ENCODE peak calls at places on chromosomes 1 and 21, in eight cellular contexts. L, E, K, J, B, R, Q and C are unnamed samples.

GRCh38 chr1:94327001-94327685 is 89.8 kb upstream of the ARHGAP29 start:
- DNase-seq in L (peak; percentile 47), E (no peak), K (no peak), J (peak; percentile 29), B (peak; percentile 71), R (peak; percentile 43), Q (no peak), C (peak; percentile 67)

GRCh38 chr1:16183157-16183556 is 27.3 kb upstream of the EPHA2 start:
- DNase-seq in L (peak; percentile 73), E (no peak), K (no peak), J (no peak), B (peak; percentile 61), R (peak; percentile 87), Q (no peak), C (peak; percentile 98)

GRCh38 chr1:6243993-6244392 is at the start of gene HES3:
- DNase-seq in L (no peak), E (no peak), K (no peak), J (no peak), B (no peak), R (no peak), Q (no peak), C (no peak)

GRCh38 chr1:215292906-215293305 is 210.4 kb downstream of the KCNK2 start:
- DNase-seq in L (no peak), E (no peak), K (no peak), J (no peak), B (no peak), R (no peak), Q (no peak), C (no peak)

GRCh38 chr1:108183301-108183700 is 16.8 kb downstream of the SLC25A24 start:
- DNase-seq in L (no peak), E (no peak), K (no peak), J (no peak), B (no peak), R (no peak), Q (no peak), C (no peak)

GRCh38 chr21:45592208-45592619 is 50.0 kb upstream of the SLC19A1 start:
- DNase-seq in L (no peak), E (peak; percentile 72), K (peak; percentile 53), J (no peak), B (no peak), R (no peak), Q (peak; percentile 58), C (no peak)

GRCh38 chr21:41302976-41303375 is 13.6 kb upstream of the FAM3B start:
- DNase-seq in L (no peak), E (no peak), K (no peak), J (no peak), B (no peak), R (no peak), Q (no peak), C (peak; percentile 11)

GRCh38 chr1:228274452-228275153 is 66.8 kb downstream of the OBSCN start:
- DNase-seq in L (no peak), E (no peak), K (no peak), J (no peak), B (no peak), R (no peak), Q (no peak), C (no peak)

GRCh38 chr1:99726407-99726806 is 40.0 kb downstream of the FRRS1 start:
- DNase-seq in L (no peak), E (no peak), K (no peak), J (no peak), B (no peak), R (no peak), Q (no peak), C (no peak)

GRCh38 chr21:37202221-37202805 is 64.8 kb downstream of the VPS26C start:
- DNase-seq in L (no peak), E (no peak), K (no peak), J (no peak), B (no peak), R (no peak), Q (no peak), C (no peak)

GRCh38 chr1:32486463-32487113 is 21.7 kb downstream of the ZBTB8B start:
- DNase-seq in L (no peak), E (no peak), K (no peak), J (no peak), B (no peak), R (no peak), Q (no peak), C (no peak)

GRCh38 chr1:231929311-231929710 is 302.7 kb downstream of the DISC1 start:
- DNase-seq in L (no peak), E (no peak), K (no peak), J (no peak), B (peak; percentile 75), R (no peak), Q (no peak), C (peak; percentile 52)

GRCh38 chr1:183205196-183205781 is 19.2 kb downstream of the LAMC2 start:
- DNase-seq in L (peak; percentile 70), E (no peak), K (no peak), J (no peak), B (peak; percentile 96), R (no peak), Q (no peak), C (peak; percentile 78)

GRCh38 chr1:27572019-27572678 is 31.8 kb downstream of the AHDC1 start:
- DNase-seq in L (no peak), E (no peak), K (no peak), J (no peak), B (no peak), R (no peak), Q (no peak), C (no peak)

GRCh38 chr1:61561666-61562065 is 163.3 kb downstream of the TM2D1 start:
- DNase-seq in L (no peak), E (no peak), K (no peak), J (no peak), B (peak; percentile 35), R (no peak), Q (no peak), C (peak; percentile 68)

GRCh38 chr1:3213730-3214129 is 144.7 kb downstream of the PRDM16 start:
- DNase-seq in L (no peak), E (no peak), K (no peak), J (peak; percentile 77), B (no peak), R (no peak), Q (no peak), C (no peak)

GRCh38 chr1:55313903-55314302 is 98.7 kb upstream of the USP24 start:
- DNase-seq in L (no peak), E (no peak), K (no peak), J (no peak), B (no peak), R (no peak), Q (no peak), C (peak; percentile 77)

GRCh38 chr1:193569696-193570269 is 383.4 kb upstream of the B3GALT2 start:
- DNase-seq in L (no peak), E (no peak), K (no peak), J (no peak), B (peak; percentile 74), R (no peak), Q (peak; percentile 45), C (peak; percentile 2)

GRCh38 chr21:34521561-34521960 is 9.6 kb upstream of the KCNE1 start:
- DNase-seq in L (no peak), E (no peak), K (no peak), J (no peak), B (no peak), R (no peak), Q (no peak), C (no peak)

GRCh38 chr1:156372265-156372586 is 3.2 kb downstream of the RHBG start:
- DNase-seq in L (no peak), E (no peak), K (no peak), J (no peak), B (no peak), R (no peak), Q (no peak), C (no peak)

GRCh38 chr1:185157599-185158469 is 867 bp downstream of the SWT1 start:
- DNase-seq in L (no peak), E (no peak), K (no peak), J (no peak), B (no peak), R (no peak), Q (no peak), C (peak; percentile 30)

GRCh38 chr1:241990040-241990439 is 8.9 kb downstream of the MAP1LC3C start:
- DNase-seq in L (peak; percentile 70), E (no peak), K (no peak), J (peak; percentile 40), B (peak; percentile 76), R (peak; percentile 79), Q (no peak), C (peak; percentile 99)